ENCODE peak calls at places on chromosomes 1 and 21, in six cellular contexts. K, Q, T, D, P and I are unnamed samples. For H3K4me1, the result is how much of the 10 kb centered on the place peaks cover.

GRCh38 chr1:187203257-187203656 is 374.5 kb downstream of the PLA2G4A start:
- DNase-seq in P (no peak), K (no peak), T (peak), Q (peak), D (no peak), I (no peak)

GRCh38 chr1:93324486-93325464 is 20.9 kb upstream of the DR1 start:
- DNase-seq in Q (peak), T (no peak), P (no peak), D (no peak), K (no peak), I (no peak)

GRCh38 chr1:37473431-37474050 is 839 bp upstream of the ZC3H12A start:
- DNase-seq in Q (peak), D (no peak), P (no peak), T (peak), K (no peak), I (no peak)

GRCh38 chr1:1013105-1013921 is at the start of gene ISG15:
- DNase-seq in D (peak), P (peak), Q (peak), K (peak), T (peak), I (peak)

GRCh38 chr1:80056179-80056578 is 1049.6 kb upstream of the ADGRL4 start:
- DNase-seq in P (no peak), Q (no peak), K (no peak), D (no peak), T (no peak), I (no peak)

GRCh38 chr1:60268451-60268850 is 194.9 kb upstream of the C1orf87 start:
- DNase-seq in P (no peak), Q (no peak), T (no peak), K (no peak), D (no peak), I (no peak)

GRCh38 chr1:169892819-169893644 is 664 bp downstream of the SCYL3 start:
- DNase-seq in K (no peak), P (no peak), Q (peak), D (no peak), T (peak), I (peak)

GRCh38 chr21:28336299-28336698 is 656.4 kb downstream of the LTN1 start:
- DNase-seq in T (no peak), D (no peak), Q (peak), K (no peak), P (peak), I (no peak)

GRCh38 chr1:115295904-115296696 is 41.9 kb downstream of the NGF start:
- DNase-seq in P (no peak), D (no peak), Q (no peak), K (no peak), T (no peak), I (no peak)

GRCh38 chr1:165610866-165611265 is 20.2 kb upstream of the MGST3 start:
- DNase-seq in P (no peak), Q (no peak), D (no peak), T (no peak), K (no peak), I (no peak)

GRCh38 chr21:27424601-27425000 is 457.7 kb upstream of the ADAMTS5 start:
- DNase-seq in D (no peak), Q (no peak), K (no peak), T (no peak), P (no peak), I (no peak)

GRCh38 chr1:21520899-21521716 is 11.9 kb downstream of the ALPL start:
- DNase-seq in P (no peak), D (no peak), T (no peak), K (no peak), Q (no peak), I (no peak)

GRCh38 chr1:60894121-60894520 is 188.2 kb upstream of the NFIA start:
- DNase-seq in K (no peak), T (no peak), Q (no peak), D (no peak), P (no peak), I (no peak)

GRCh38 chr1:108049083-108049819 is 84.3 kb upstream of the VAV3 start:
- DNase-seq in T (no peak), D (no peak), K (no peak), P (peak), Q (peak), I (peak)

GRCh38 chr1:50279622-50280320 is 143.5 kb downstream of the DMRTA2 start:
- DNase-seq in Q (peak), P (no peak), D (no peak), T (no peak), K (no peak), I (no peak)

DNA sequence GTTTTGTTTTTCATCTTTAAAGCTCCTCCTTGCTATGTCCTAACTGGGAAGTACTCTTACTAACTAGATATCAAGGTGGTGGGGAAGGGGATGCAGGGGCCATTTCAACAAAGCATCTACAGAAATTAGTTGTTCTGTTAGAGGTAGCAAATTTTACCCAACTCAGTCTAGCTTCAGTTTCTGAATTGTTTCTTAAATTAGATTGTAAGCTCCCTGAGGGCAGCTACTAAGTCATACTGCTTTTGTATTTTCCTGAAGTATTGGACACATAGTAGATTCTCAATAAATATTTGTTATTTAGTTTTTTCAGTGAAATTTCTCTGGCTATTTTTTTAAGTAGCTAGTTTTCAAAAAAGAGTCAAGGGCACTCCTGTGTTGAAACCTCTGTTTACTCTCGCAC is 1.8 kb downstream of the UBAP2L start:
- DNase-seq in K (no peak), P (no peak), T (no peak), D (no peak), Q (no peak), I (no peak)
- H3K4me1 ChIP-seq in K (under half), P (under half), T (under half), D (under half), Q (under half), I (under half)

DNA sequence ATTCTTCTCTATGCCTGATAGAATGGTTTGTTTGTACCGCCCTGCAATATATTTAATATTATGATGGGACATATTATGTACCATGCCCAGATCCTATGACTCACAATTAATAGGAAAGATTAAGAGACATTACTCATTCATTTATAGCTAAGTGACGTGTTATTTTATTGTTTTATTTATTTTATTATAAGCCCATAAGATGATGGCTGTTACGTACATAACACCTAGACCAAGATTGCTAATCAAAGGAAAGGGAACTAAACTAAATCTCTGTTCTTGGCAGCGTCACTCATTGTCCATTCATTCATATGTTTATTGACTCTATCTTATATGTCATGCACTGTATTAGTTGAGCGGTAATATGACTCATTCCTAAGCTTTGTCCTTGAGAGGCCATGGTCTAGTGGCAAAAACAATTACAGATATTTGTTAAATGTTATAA is 16.7 kb upstream of the CD55 start:
- DNase-seq in K (no peak), P (no peak), Q (peak), D (no peak), T (no peak), I (no peak)
- H3K27ac ChIP-seq in K (no peak), P (no peak), Q (peak), D (peak), T (no peak), I (no peak)

GRCh38 chr21:41752231-41752681 is 14.6 kb downstream of the RIPK4 start:
- DNase-seq in D (peak), Q (no peak), T (no peak), P (no peak), K (no peak), I (no peak)

GRCh38 chr21:41755258-41755933 is 11.5 kb downstream of the RIPK4 start:
- DNase-seq in D (peak), T (no peak), K (no peak), Q (no peak), P (no peak), I (no peak)

GRCh38 chr21:41751621-41752020 is 15.2 kb downstream of the RIPK4 start:
- DNase-seq in D (peak), K (no peak), P (no peak), T (no peak), Q (no peak), I (peak)

GRCh38 chr21:41754481-41754891 is 12.4 kb downstream of the RIPK4 start:
- DNase-seq in K (no peak), Q (no peak), P (no peak), T (no peak), D (peak), I (no peak)

DNA sequence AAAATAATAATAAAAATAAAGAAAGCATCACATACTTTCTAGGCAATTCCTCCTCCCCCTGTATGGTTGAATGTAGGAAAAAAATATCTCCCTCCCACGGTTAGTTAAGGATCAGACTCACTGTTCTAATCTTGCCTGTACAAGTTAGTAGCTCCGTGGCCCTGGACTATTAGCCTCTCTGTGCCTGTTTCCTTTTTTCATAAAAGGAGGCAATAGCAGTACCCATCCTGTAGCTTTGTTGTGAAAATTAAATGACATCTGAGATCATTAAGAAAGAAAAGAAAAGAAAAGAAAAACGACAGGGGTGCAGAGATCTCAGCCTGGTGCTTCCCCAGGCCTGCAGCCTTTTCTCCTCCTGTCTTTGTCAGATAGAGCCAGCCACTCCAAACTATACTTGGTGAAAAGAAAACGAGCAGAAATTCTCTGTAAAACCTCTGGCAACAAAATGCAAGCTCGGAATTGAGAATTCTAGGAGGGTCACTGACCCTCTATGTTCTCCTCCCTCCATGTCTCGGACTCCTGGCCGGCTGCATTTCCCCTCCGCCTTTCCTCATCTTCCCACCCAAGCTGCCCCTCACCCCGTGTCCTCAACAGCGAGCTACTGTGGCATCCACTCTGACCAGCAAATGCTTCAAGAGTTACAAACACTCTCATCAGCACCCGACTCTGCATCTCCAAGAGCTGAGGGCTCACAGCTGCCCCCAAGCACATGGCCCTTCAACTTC is 13.7 kb downstream of the RIPK4 start:
- DNase-seq in Q (no peak), K (no peak), P (no peak), D (peak), T (no peak), I (no peak)
- H3K4me1 ChIP-seq in Q (under half), K (under half), P (under half), D (under half), T (under half), I (under half)

DNA sequence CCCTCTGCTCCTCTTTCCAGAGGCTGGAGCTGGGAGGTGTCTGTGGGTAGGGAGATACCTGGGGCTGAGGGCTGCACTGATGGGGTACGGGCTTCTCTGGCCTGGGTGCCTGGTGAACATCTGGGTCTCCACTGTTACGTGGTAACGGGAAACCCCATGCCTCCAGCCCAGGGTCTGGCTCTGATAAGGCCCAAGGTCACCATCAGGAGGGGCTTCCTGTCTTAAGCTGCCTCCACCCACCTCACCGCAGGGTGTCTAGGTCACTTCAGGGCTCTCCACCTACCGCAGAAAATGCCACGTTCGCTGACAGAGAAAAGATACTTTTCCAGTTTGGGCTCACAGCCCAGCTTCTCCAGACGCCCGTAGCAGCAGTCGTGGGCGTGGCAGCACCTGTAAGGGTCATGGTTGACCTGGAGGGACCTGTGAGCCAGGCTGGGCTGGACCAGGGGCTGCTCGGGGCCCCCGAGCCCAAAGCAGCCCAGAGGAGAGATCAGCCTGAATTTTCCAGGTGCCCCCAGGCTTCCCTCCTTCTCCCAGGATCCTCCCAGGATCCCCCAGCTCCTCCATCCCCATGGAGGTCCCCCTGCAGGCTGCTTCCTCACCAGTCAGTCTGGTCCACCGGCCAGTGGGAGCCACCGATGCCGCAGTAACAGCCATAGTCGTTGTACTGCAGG is 1.3 kb downstream of the PLA2G2E start:
- DNase-seq in Q (no peak), T (no peak), P (no peak), K (no peak), D (no peak), I (no peak)
- H3K27ac ChIP-seq in Q (no peak), T (no peak), P (no peak), K (no peak), D (no peak), I (no peak)

DNA sequence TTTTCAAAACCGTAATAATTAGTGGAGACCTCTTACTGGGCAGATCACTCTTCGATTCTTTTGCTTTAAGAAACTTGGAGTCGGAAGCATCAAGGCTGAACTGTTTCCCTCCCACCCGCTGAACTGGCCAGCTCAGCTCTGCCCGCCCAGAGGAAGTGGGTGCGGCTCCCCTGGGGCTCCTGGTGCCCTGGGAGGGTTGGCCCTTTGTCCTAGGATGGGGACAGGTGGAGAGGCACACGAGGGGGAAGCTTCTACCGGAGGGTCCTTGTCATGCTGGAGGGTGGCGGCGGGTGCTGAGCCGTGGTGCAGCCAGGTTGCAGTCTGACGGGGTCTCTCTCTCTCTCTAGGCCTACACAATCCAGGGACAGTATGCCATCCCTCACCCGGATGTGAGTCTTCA is 64.3 kb upstream of the COL6A1 start:
- DNase-seq in K (no peak), T (no peak), P (no peak), Q (no peak), D (no peak), I (no peak)
- H3K4me1 ChIP-seq in K (under half), T (under half), P (under half), Q (under half), D (under half), I (under half)

GRCh38 chr1:22526677-22527076 is 36.6 kb upstream of the EPHA8 start:
- DNase-seq in T (no peak), D (no peak), P (no peak), K (no peak), Q (no peak), I (no peak)

GRCh38 chr1:22526098-22526497 is 37.2 kb upstream of the EPHA8 start:
- DNase-seq in Q (no peak), D (no peak), T (no peak), P (no peak), K (no peak), I (no peak)

GRCh38 chr1:22528451-22528850 is 34.8 kb upstream of the EPHA8 start:
- DNase-seq in P (no peak), T (no peak), K (no peak), D (no peak), Q (no peak), I (no peak)

GRCh38 chr1:22527555-22528296 is 35.6 kb upstream of the EPHA8 start:
- DNase-seq in Q (no peak), K (no peak), D (no peak), P (no peak), T (no peak), I (no peak)

GRCh38 chr1:22527122-22527521 is 36.2 kb upstream of the EPHA8 start:
- DNase-seq in T (no peak), P (no peak), Q (no peak), K (no peak), D (no peak), I (no peak)
- H3K27ac ChIP-seq in T (no peak), P (no peak), Q (no peak), K (no peak), D (no peak), I (no peak)